ENCODE peak calls at places on chromosomes 12 and 14, in ten cellular contexts. One of them, this sample, is unnamed.

GRCh38 chr12:91202390-91202789 is 19.8 kb upstream of the DCN start:
- DNase-seq in uterus: no peak
- DNase-seq in right lobe of liver: no peak
- DNase-seq in heart left ventricle: no peak
- DNase-seq in breast epithelium: no peak
- DNase-seq in stomach: no peak
- DNase-seq in A549: no peak
- DNase-seq in HCT116: no peak
- DNase-seq in IMR-90: no peak
- DNase-seq in tibial nerve: no peak
- DNase-seq in this sample: no peak

GRCh38 chr14:33404964-33405574 is 466.4 kb downstream of the NPAS3 start:
- DNase-seq in IMR-90: no peak
- DNase-seq in tibial nerve: no peak
- DNase-seq in A549: no peak
- DNase-seq in uterus: no peak
- DNase-seq in breast epithelium: no peak
- DNase-seq in HCT116: no peak
- DNase-seq in heart left ventricle: no peak
- DNase-seq in right lobe of liver: no peak
- DNase-seq in stomach: no peak
- DNase-seq in this sample: no peak

GRCh38 chr14:99382781-99383456 is 97.7 kb downstream of the SETD3 start:
- DNase-seq in right lobe of liver: no peak
- DNase-seq in tibial nerve: no peak
- DNase-seq in stomach: no peak
- DNase-seq in A549: peak
- DNase-seq in IMR-90: peak
- DNase-seq in heart left ventricle: no peak
- DNase-seq in breast epithelium: no peak
- DNase-seq in HCT116: no peak
- DNase-seq in uterus: no peak
- DNase-seq in this sample: no peak

GRCh38 chr12:75699728-75700496 is 188.5 kb upstream of the KRR1 start:
- DNase-seq in right lobe of liver: no peak
- DNase-seq in heart left ventricle: peak
- DNase-seq in HCT116: no peak
- DNase-seq in breast epithelium: no peak
- DNase-seq in stomach: no peak
- DNase-seq in IMR-90: peak
- DNase-seq in tibial nerve: no peak
- DNase-seq in uterus: no peak
- DNase-seq in A549: no peak
- DNase-seq in this sample: no peak

GRCh38 chr12:29710104-29710503 is 73.6 kb downstream of the TMTC1 start:
- DNase-seq in breast epithelium: no peak
- DNase-seq in tibial nerve: no peak
- DNase-seq in uterus: no peak
- DNase-seq in right lobe of liver: no peak
- DNase-seq in heart left ventricle: peak
- DNase-seq in stomach: no peak
- DNase-seq in HCT116: no peak
- DNase-seq in A549: no peak
- DNase-seq in IMR-90: no peak
- DNase-seq in this sample: no peak

GRCh38 chr12:27226319-27226984 is 17.6 kb upstream of the STK38L start:
- DNase-seq in stomach: no peak
- DNase-seq in HCT116: no peak
- DNase-seq in right lobe of liver: no peak
- DNase-seq in uterus: no peak
- DNase-seq in breast epithelium: no peak
- DNase-seq in heart left ventricle: peak
- DNase-seq in IMR-90: no peak
- DNase-seq in tibial nerve: peak
- DNase-seq in A549: no peak
- DNase-seq in this sample: no peak

GRCh38 chr12:74227846-74228545 is 309.6 kb upstream of the ATXN7L3B start:
- DNase-seq in IMR-90: no peak
- DNase-seq in tibial nerve: no peak
- DNase-seq in uterus: no peak
- DNase-seq in HCT116: no peak
- DNase-seq in A549: no peak
- DNase-seq in breast epithelium: no peak
- DNase-seq in right lobe of liver: no peak
- DNase-seq in heart left ventricle: no peak
- DNase-seq in stomach: no peak
- DNase-seq in this sample: no peak

GRCh38 chr12:115135800-115136211 is 451.8 kb upstream of the TBX3 start:
- DNase-seq in heart left ventricle: peak
- DNase-seq in uterus: peak
- DNase-seq in stomach: no peak
- DNase-seq in IMR-90: peak
- DNase-seq in A549: peak
- DNase-seq in tibial nerve: peak
- DNase-seq in HCT116: no peak
- DNase-seq in right lobe of liver: peak
- DNase-seq in breast epithelium: peak
- DNase-seq in this sample: peak

GRCh38 chr12:12560587-12561304 is 1.9 kb downstream of the DUSP16 start:
- DNase-seq in right lobe of liver: no peak
- DNase-seq in IMR-90: peak
- DNase-seq in A549: peak
- DNase-seq in stomach: peak
- DNase-seq in breast epithelium: no peak
- DNase-seq in tibial nerve: peak
- DNase-seq in HCT116: no peak
- DNase-seq in heart left ventricle: peak
- DNase-seq in uterus: peak
- DNase-seq in this sample: peak

GRCh38 chr14:60311417-60311816 is 62.4 kb downstream of the PPM1A start:
- DNase-seq in HCT116: no peak
- DNase-seq in heart left ventricle: no peak
- DNase-seq in breast epithelium: no peak
- DNase-seq in tibial nerve: peak
- DNase-seq in A549: no peak
- DNase-seq in right lobe of liver: no peak
- DNase-seq in IMR-90: peak
- DNase-seq in uterus: no peak
- DNase-seq in stomach: no peak
- DNase-seq in this sample: no peak

GRCh38 chr12:104793968-104794367 is 164.1 kb downstream of the SLC41A2 start:
- DNase-seq in tibial nerve: no peak
- DNase-seq in heart left ventricle: no peak
- DNase-seq in HCT116: no peak
- DNase-seq in A549: no peak
- DNase-seq in IMR-90: no peak
- DNase-seq in stomach: no peak
- DNase-seq in breast epithelium: no peak
- DNase-seq in right lobe of liver: no peak
- DNase-seq in uterus: no peak
- DNase-seq in this sample: no peak

GRCh38 chr12:54388214-54389138 is 3.9 kb upstream of the ZNF385A start:
- DNase-seq in heart left ventricle: no peak
- DNase-seq in tibial nerve: no peak
- DNase-seq in right lobe of liver: no peak
- DNase-seq in uterus: no peak
- DNase-seq in A549: no peak
- DNase-seq in stomach: no peak
- DNase-seq in HCT116: no peak
- DNase-seq in breast epithelium: no peak
- DNase-seq in IMR-90: no peak
- DNase-seq in this sample: no peak

GRCh38 chr12:23757541-23757962 is 191.9 kb downstream of the SOX5 start:
- DNase-seq in HCT116: no peak
- DNase-seq in A549: no peak
- DNase-seq in tibial nerve: no peak
- DNase-seq in IMR-90: no peak
- DNase-seq in uterus: no peak
- DNase-seq in breast epithelium: no peak
- DNase-seq in stomach: no peak
- DNase-seq in heart left ventricle: no peak
- DNase-seq in right lobe of liver: no peak
- DNase-seq in this sample: no peak

GRCh38 chr12:60872219-60872618 is 1276.4 kb downstream of the SLC16A7 start:
- DNase-seq in heart left ventricle: no peak
- DNase-seq in HCT116: no peak
- DNase-seq in breast epithelium: no peak
- DNase-seq in stomach: no peak
- DNase-seq in uterus: no peak
- DNase-seq in right lobe of liver: no peak
- DNase-seq in A549: no peak
- DNase-seq in IMR-90: no peak
- DNase-seq in tibial nerve: no peak
- DNase-seq in this sample: no peak

GRCh38 chr12:24127919-24128721 is 178.7 kb upstream of the SOX5 start:
- DNase-seq in HCT116: no peak
- DNase-seq in tibial nerve: no peak
- DNase-seq in uterus: no peak
- DNase-seq in IMR-90: no peak
- DNase-seq in right lobe of liver: no peak
- DNase-seq in heart left ventricle: no peak
- DNase-seq in A549: no peak
- DNase-seq in breast epithelium: no peak
- DNase-seq in stomach: no peak
- DNase-seq in this sample: peak

GRCh38 chr14:51818748-51819386 is 41.5 kb upstream of the GNG2 start:
- DNase-seq in uterus: no peak
- DNase-seq in A549: no peak
- DNase-seq in stomach: no peak
- DNase-seq in tibial nerve: no peak
- DNase-seq in right lobe of liver: no peak
- DNase-seq in HCT116: no peak
- DNase-seq in heart left ventricle: no peak
- DNase-seq in IMR-90: no peak
- DNase-seq in breast epithelium: no peak
- DNase-seq in this sample: no peak

GRCh38 chr12:66851134-66851533 is 172.3 kb upstream of the GRIP1 start:
- DNase-seq in uterus: no peak
- DNase-seq in HCT116: no peak
- DNase-seq in A549: no peak
- DNase-seq in tibial nerve: no peak
- DNase-seq in IMR-90: no peak
- DNase-seq in heart left ventricle: no peak
- DNase-seq in right lobe of liver: no peak
- DNase-seq in stomach: no peak
- DNase-seq in breast epithelium: no peak
- DNase-seq in this sample: no peak

GRCh38 chr14:23154876-23155587 is 28.4 kb downstream of the SLC7A8 start:
- DNase-seq in heart left ventricle: peak
- DNase-seq in right lobe of liver: peak
- DNase-seq in uterus: peak
- DNase-seq in tibial nerve: peak
- DNase-seq in IMR-90: peak
- DNase-seq in HCT116: no peak
- DNase-seq in A549: peak
- DNase-seq in stomach: peak
- DNase-seq in breast epithelium: peak
- DNase-seq in this sample: peak

GRCh38 chr12:4648499-4649357 is at the start of the genes AKAP3 and NDUFA9:
- DNase-seq in stomach: peak
- DNase-seq in IMR-90: peak
- DNase-seq in tibial nerve: peak
- DNase-seq in HCT116: peak
- DNase-seq in right lobe of liver: peak
- DNase-seq in uterus: peak
- DNase-seq in heart left ventricle: peak
- DNase-seq in A549: peak
- DNase-seq in breast epithelium: peak
- DNase-seq in this sample: peak
- TF ChIP-seq POLR2A in stomach: no peak
- TF ChIP-seq POLR2A in IMR-90: peak
- TF ChIP-seq POLR2A in tibial nerve: no peak
- TF ChIP-seq POLR2A in HCT116: peak
- TF ChIP-seq POLR2A in right lobe of liver: peak
- TF ChIP-seq POLR2A in uterus: no peak
- TF ChIP-seq POLR2A in heart left ventricle: peak
- TF ChIP-seq POLR2A in A549: peak
- TF ChIP-seq POLR2A in breast epithelium: no peak
- TF ChIP-seq POLR2A in this sample: peak

GRCh38 chr12:95731519-95731958 is 59.0 kb downstream of the NTN4 start:
- DNase-seq in uterus: no peak
- DNase-seq in right lobe of liver: no peak
- DNase-seq in breast epithelium: no peak
- DNase-seq in A549: no peak
- DNase-seq in IMR-90: no peak
- DNase-seq in HCT116: no peak
- DNase-seq in stomach: no peak
- DNase-seq in tibial nerve: no peak
- DNase-seq in heart left ventricle: no peak
- DNase-seq in this sample: no peak
- TF ChIP-seq CTCF in uterus: no peak
- TF ChIP-seq CTCF in right lobe of liver: no peak
- TF ChIP-seq CTCF in breast epithelium: no peak
- TF ChIP-seq CTCF in A549: no peak
- TF ChIP-seq CTCF in IMR-90: no peak
- TF ChIP-seq CTCF in HCT116: no peak
- TF ChIP-seq CTCF in stomach: no peak
- TF ChIP-seq CTCF in tibial nerve: no peak
- TF ChIP-seq CTCF in heart left ventricle: no peak
- TF ChIP-seq CTCF in this sample: no peak

GRCh38 chr14:65226824-65227604 is 124.7 kb upstream of the MAX start:
- DNase-seq in tibial nerve: no peak
- DNase-seq in IMR-90: peak
- DNase-seq in uterus: no peak
- DNase-seq in A549: peak
- DNase-seq in right lobe of liver: no peak
- DNase-seq in HCT116: no peak
- DNase-seq in stomach: peak
- DNase-seq in breast epithelium: no peak
- DNase-seq in heart left ventricle: no peak
- DNase-seq in this sample: peak
- TF ChIP-seq POLR2A in tibial nerve: no peak
- TF ChIP-seq POLR2A in IMR-90: no peak
- TF ChIP-seq POLR2A in uterus: no peak
- TF ChIP-seq POLR2A in A549: no peak
- TF ChIP-seq POLR2A in right lobe of liver: no peak
- TF ChIP-seq POLR2A in HCT116: no peak
- TF ChIP-seq POLR2A in stomach: no peak
- TF ChIP-seq POLR2A in breast epithelium: no peak
- TF ChIP-seq POLR2A in heart left ventricle: no peak
- TF ChIP-seq POLR2A in this sample: no peak

DNA sequence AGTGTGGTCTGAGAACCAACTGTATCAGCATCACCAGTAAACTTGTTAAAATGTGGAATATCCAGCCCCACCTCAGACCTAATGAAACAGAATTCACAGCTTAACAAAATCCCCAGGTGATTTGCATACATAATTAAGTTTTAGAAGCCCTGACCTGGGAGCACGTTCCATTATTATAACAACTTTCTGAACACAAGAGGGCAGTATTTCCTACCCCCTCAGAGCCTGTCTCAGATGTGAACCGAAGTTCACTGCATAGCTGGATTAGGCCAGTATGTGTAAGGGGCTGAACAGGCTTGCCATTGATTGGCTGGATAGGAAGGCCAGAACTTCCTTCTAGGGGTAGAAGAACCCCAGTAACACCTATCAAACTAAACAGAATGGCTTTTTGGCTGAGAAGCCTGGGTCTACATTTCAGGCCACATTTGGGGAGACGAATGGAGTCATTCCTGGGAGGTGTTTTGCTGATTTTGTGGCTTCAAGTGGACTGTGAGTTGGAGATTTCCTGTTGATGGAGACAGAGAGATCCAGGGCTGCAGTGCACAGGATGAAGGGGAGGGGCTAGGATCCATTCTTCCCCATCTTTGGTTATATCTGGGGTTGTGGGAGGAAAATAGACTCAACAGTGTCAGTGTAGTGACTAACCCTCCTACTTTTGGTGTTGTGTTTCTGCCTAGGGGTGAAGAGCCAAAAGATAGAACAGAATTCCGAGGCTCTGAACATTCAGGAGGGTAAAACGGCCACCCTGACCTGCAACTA is 94.7 kb upstream of the OR4E1 start:
- DNase-seq in stomach: no peak
- DNase-seq in heart left ventricle: no peak
- DNase-seq in A549: peak
- DNase-seq in uterus: no peak
- DNase-seq in HCT116: peak
- DNase-seq in right lobe of liver: no peak
- DNase-seq in breast epithelium: no peak
- DNase-seq in tibial nerve: no peak
- DNase-seq in IMR-90: peak
- DNase-seq in this sample: no peak
- TF ChIP-seq CTCF in stomach: no peak
- TF ChIP-seq CTCF in heart left ventricle: peak
- TF ChIP-seq CTCF in A549: peak
- TF ChIP-seq CTCF in uterus: no peak
- TF ChIP-seq CTCF in HCT116: peak
- TF ChIP-seq CTCF in right lobe of liver: peak
- TF ChIP-seq CTCF in breast epithelium: no peak
- TF ChIP-seq CTCF in tibial nerve: no peak
- TF ChIP-seq CTCF in IMR-90: peak
- TF ChIP-seq CTCF in this sample: peak